ENCODE peak calls at places on chromosome 1, in six cellular contexts. B is HS-5, E is Calu3, G is kidney, N is fibroblast of lung, L is left ventricle myocardium superior. X is an unnamed sample.

GRCh38 chr1:22806584-22806983 is 95.9 kb downstream of the EPHB2 start:
- DNase-seq in G (no peak), E (no peak), B (no peak), N (no peak), L (no peak), X (no peak)

GRCh38 chr1:150006881-150007401 is 3.6 kb downstream of the OTUD7B start:
- DNase-seq in B (peak), E (no peak), N (peak), L (no peak), G (no peak), X (no peak)

GRCh38 chr1:107559881-107560280 is 405.1 kb downstream of the VAV3 start:
- DNase-seq in G (no peak), E (no peak), B (no peak), L (no peak), N (peak), X (no peak)

GRCh38 chr1:205493241-205494085 is 11.0 kb upstream of the CDK18 start:
- DNase-seq in E (peak), G (peak), B (no peak), L (peak), N (peak), X (peak)

GRCh38 chr1:156845055-156845952 is 13.6 kb downstream of the INSRR start:
- DNase-seq in B (no peak), L (no peak), G (no peak), E (no peak), N (no peak), X (no peak)

GRCh38 chr1:31099283-31100063 is 34.0 kb upstream of the PUM1 start:
- DNase-seq in G (no peak), N (no peak), L (no peak), E (peak), B (no peak), X (no peak)

GRCh38 chr1:170410391-170411146 is 121.4 kb upstream of the GORAB start:
- DNase-seq in L (no peak), E (no peak), N (peak), B (peak), G (no peak), X (no peak)

GRCh38 chr1:234216116-234216703 is 157.0 kb upstream of the COA6 start:
- DNase-seq in N (no peak), L (no peak), G (no peak), E (no peak), B (no peak), X (no peak)

GRCh38 chr1:58885998-58886397 is 102.2 kb upstream of the JUN start:
- DNase-seq in N (peak), G (no peak), L (peak), E (no peak), B (no peak), X (no peak)

GRCh38 chr1:236872075-236872666 is 77.1 kb downstream of the MTR start:
- DNase-seq in N (no peak), B (no peak), G (no peak), E (no peak), L (no peak), X (no peak)

GRCh38 chr1:190494451-190494850 is 16.8 kb upstream of the BRINP3 start:
- DNase-seq in G (no peak), E (no peak), B (peak), N (no peak), L (no peak), X (no peak)

GRCh38 chr1:222820159-222820732 is 5.4 kb downstream of the DISP1 start:
- DNase-seq in B (no peak), L (no peak), N (no peak), G (no peak), E (no peak), X (no peak)

GRCh38 chr1:36384542-36385409 is 948 bp downstream of the STK40 start:
- DNase-seq in E (peak), G (peak), B (no peak), N (peak), L (peak), X (no peak)

GRCh38 chr1:220874201-220874655 is 5.0 kb upstream of the HLX start:
- DNase-seq in L (peak), N (peak), B (no peak), G (peak), E (peak), X (no peak)

GRCh38 chr1:165592945-165593823 is 37.9 kb upstream of the MGST3 start:
- DNase-seq in N (peak), B (peak), G (no peak), E (peak), L (no peak), X (no peak)

GRCh38 chr1:205370780-205371179 is 14.1 kb upstream of the KLHDC8A start:
- DNase-seq in G (no peak), E (no peak), N (no peak), B (no peak), L (no peak), X (no peak)

GRCh38 chr1:16178596-16179497 is 23.0 kb upstream of the EPHA2 start:
- DNase-seq in N (no peak), L (no peak), G (no peak), E (peak), B (no peak), X (peak)

GRCh38 chr1:59427155-59427554 is 130.3 kb downstream of the FGGY start:
- DNase-seq in N (no peak), L (no peak), E (peak), G (peak), B (no peak), X (no peak)

GRCh38 chr1:226635456-226635941 is 86.9 kb downstream of the STUM start:
- DNase-seq in E (no peak), B (no peak), G (peak), L (peak), N (no peak), X (peak)

GRCh38 chr1:153627797-153628626 is at the start of gene S100A1:
- DNase-seq in N (no peak), B (no peak), G (peak), E (no peak), L (peak), X (peak)

GRCh38 chr1:28893403-28894102 is 20.8 kb upstream of the EPB41 start:
- DNase-seq in L (no peak), N (no peak), G (peak), B (no peak), E (no peak), X (no peak)

X was measured in chondrocyte.